ENCODE peak calls at places on chromosomes 2 and 18, in eight cellular contexts. R, V, B, P, K, T, W and Y are unnamed samples.

GRCh38 chr2:133326651-133327397 is 241.4 kb downstream of the NCKAP5 start:
- DNase-seq in R (no peak), V (peak), B (no peak), P (no peak), K (no peak), T (peak), W (no peak), Y (no peak)

GRCh38 chr2:6810961-6811360 is 54.7 kb downstream of the CMPK2 start:
- DNase-seq in R (no peak), V (no peak), B (no peak), P (no peak), K (no peak), T (no peak), W (no peak), Y (no peak)

GRCh38 chr2:240797500-240797895 is 22.5 kb downstream of the KIF1A start:
- DNase-seq in R (no peak), V (no peak), B (no peak), P (no peak), K (no peak), T (no peak), W (peak), Y (no peak)

GRCh38 chr18:58267493-58267892 is 223.5 kb downstream of the NEDD4L start:
- DNase-seq in R (no peak), V (no peak), B (no peak), P (no peak), K (no peak), T (no peak), W (no peak), Y (no peak)

GRCh38 chr2:28335666-28336065 is 57.0 kb upstream of the FOSL2 start:
- DNase-seq in R (no peak), V (no peak), B (no peak), P (no peak), K (no peak), T (no peak), W (no peak), Y (no peak)

GRCh38 chr18:2958819-2959298 is 54.1 kb downstream of the LPIN2 start:
- DNase-seq in R (no peak), V (peak), B (no peak), P (no peak), K (no peak), T (no peak), W (no peak), Y (no peak)

GRCh38 chr2:190216829-190217228 is 102.8 kb downstream of the HIBCH start:
- DNase-seq in R (no peak), V (no peak), B (no peak), P (peak), K (no peak), T (peak), W (peak), Y (peak)

GRCh38 chr2:214127178-214127970 is 283.5 kb upstream of the VWC2L start:
- DNase-seq in R (no peak), V (peak), B (peak), P (no peak), K (no peak), T (peak), W (no peak), Y (peak)

GRCh38 chr2:203909192-203909945 is 27.2 kb upstream of the ICOS start:
- DNase-seq in R (no peak), V (peak), B (peak), P (no peak), K (peak), T (peak), W (no peak), Y (peak)

GRCh38 chr2:130972410-130972809 is 120.8 kb downstream of the FAM168B start:
- DNase-seq in R (no peak), V (no peak), B (no peak), P (no peak), K (no peak), T (no peak), W (no peak), Y (peak)

GRCh38 chr18:67574749-67575148 is 58.2 kb upstream of the DSEL start:
- DNase-seq in R (no peak), V (no peak), B (no peak), P (no peak), K (no peak), T (no peak), W (no peak), Y (no peak)

GRCh38 chr2:3075316-3075715 is 302.3 kb downstream of the EIPR1 start:
- DNase-seq in R (no peak), V (no peak), B (no peak), P (no peak), K (no peak), T (no peak), W (no peak), Y (no peak)

GRCh38 chr2:237012577-237013237 is 73.0 kb upstream of the COPS8 start:
- DNase-seq in R (no peak), V (peak), B (no peak), P (no peak), K (no peak), T (no peak), W (no peak), Y (peak)

GRCh38 chr2:206083602-206084467 is 2.1 kb downstream of the INO80D start:
- DNase-seq in R (no peak), V (peak), B (no peak), P (peak), K (peak), T (peak), W (peak), Y (peak)

GRCh38 chr2:42844901-42845685 is 52.7 kb upstream of the HAAO start:
- DNase-seq in R (no peak), V (peak), B (no peak), P (no peak), K (peak), T (no peak), W (no peak), Y (no peak)

GRCh38 chr2:46876741-46877384 is 38.7 kb downstream of the MCFD2 start:
- DNase-seq in R (no peak), V (peak), B (peak), P (peak), K (peak), T (peak), W (no peak), Y (peak)

GRCh38 chr2:42547446-42548295 is 20.8 kb upstream of the MTA3 start:
- DNase-seq in R (no peak), V (no peak), B (no peak), P (no peak), K (no peak), T (no peak), W (no peak), Y (no peak)

GRCh38 chr2:148906136-148906535 is 31.1 kb downstream of the KIF5C start:
- DNase-seq in R (no peak), V (no peak), B (no peak), P (no peak), K (no peak), T (no peak), W (no peak), Y (no peak)

GRCh38 chr18:26574958-26575864 is 26.9 kb upstream of the KCTD1 start:
- DNase-seq in R (no peak), V (peak), B (peak), P (peak), K (peak), T (peak), W (peak), Y (peak)

GRCh38 chr2:20603791-20604190 is 47.1 kb downstream of the HS1BP3 start:
- DNase-seq in R (no peak), V (no peak), B (no peak), P (peak), K (no peak), T (no peak), W (no peak), Y (no peak)

GRCh38 chr2:113795405-113795920 is 39.0 kb upstream of the SLC35F5 start:
- DNase-seq in R (no peak), V (no peak), B (no peak), P (no peak), K (no peak), T (peak), W (no peak), Y (no peak)

GRCh38 chr2:12663306-12664037 is 53.3 kb upstream of the TRIB2 start:
- DNase-seq in R (no peak), V (no peak), B (no peak), P (peak), K (no peak), T (no peak), W (no peak), Y (no peak)

GRCh38 chr2:188902906-188903305 is 71.3 kb upstream of the COL3A1 start:
- DNase-seq in R (no peak), V (peak), B (peak), P (no peak), K (no peak), T (no peak), W (no peak), Y (no peak)

GRCh38 chr18:59617468-59617932 is 79.7 kb downstream of the CCBE1 start:
- DNase-seq in R (no peak), V (no peak), B (peak), P (no peak), K (no peak), T (no peak), W (no peak), Y (peak)

GRCh38 chr18:75525331-75525730 is 97.8 kb upstream of the SMIM21 start:
- DNase-seq in R (no peak), V (no peak), B (no peak), P (no peak), K (no peak), T (no peak), W (no peak), Y (no peak)

GRCh38 chr2:108637304-108637669 is 82.0 kb upstream of the RANBP2 start:
- DNase-seq in R (no peak), V (peak), B (no peak), P (peak), K (peak), T (no peak), W (peak), Y (peak)

GRCh38 chr18:9570255-9570654 is 44.1 kb downstream of the PPP4R1 start:
- DNase-seq in R (no peak), V (no peak), B (no peak), P (no peak), K (peak), T (no peak), W (no peak), Y (no peak)

GRCh38 chr18:62749389-62749788 is 34.0 kb downstream of the PHLPP1 start:
- DNase-seq in R (no peak), V (no peak), B (no peak), P (no peak), K (no peak), T (no peak), W (no peak), Y (no peak)

GRCh38 chr2:234249873-234250272 is 199.4 kb downstream of the SPP2 start:
- DNase-seq in R (no peak), V (peak), B (peak), P (no peak), K (no peak), T (peak), W (no peak), Y (no peak)

GRCh38 chr2:188199716-188200128 is 92.0 kb upstream of the GULP1 start:
- DNase-seq in R (no peak), V (peak), B (peak), P (no peak), K (no peak), T (no peak), W (no peak), Y (peak)

GRCh38 chr2:175220075-175220474 is 38.6 kb upstream of the ATP5MC3 start:
- DNase-seq in R (no peak), V (no peak), B (no peak), P (no peak), K (no peak), T (no peak), W (no peak), Y (no peak)

GRCh38 chr2:8440029-8440778 is 241.7 kb upstream of the ID2 start:
- DNase-seq in R (no peak), V (no peak), B (no peak), P (peak), K (no peak), T (no peak), W (no peak), Y (no peak)

GRCh38 chr2:10452334-10452733 is 4.2 kb upstream of the ODC1 start:
- DNase-seq in R (no peak), V (peak), B (peak), P (peak), K (peak), T (no peak), W (peak), Y (peak)

DNA sequence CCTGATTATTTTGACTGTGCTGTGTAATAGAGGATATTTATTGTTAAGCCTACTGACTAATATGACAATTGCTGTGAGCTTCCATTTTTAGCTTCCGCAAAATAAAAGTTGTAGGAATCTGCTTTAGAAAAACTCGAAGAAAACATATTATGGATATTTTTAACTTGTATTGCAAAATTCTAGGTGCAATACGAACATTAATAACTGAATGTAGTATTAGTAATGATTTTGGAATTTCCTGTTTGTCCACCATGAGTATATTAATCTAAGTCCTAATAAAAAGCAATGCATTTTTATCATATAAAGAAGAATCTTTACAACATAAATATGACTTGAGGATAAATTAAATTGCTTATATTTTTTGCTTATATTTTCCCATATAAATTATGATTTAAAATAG is 2.4 kb upstream of the DSC3 start:
- DNase-seq in R (no peak), V (peak), B (peak), P (no peak), K (no peak), T (no peak), W (no peak), Y (no peak)
- H3K27ac ChIP-seq in R (no peak), V (no peak), B (no peak), P (no peak), K (no peak), T (no peak), W (no peak), Y (no peak)

GRCh38 chr18:68694316-68694715 is 20.6 kb downstream of the TMX3 start:
- DNase-seq in R (no peak), V (no peak), B (no peak), P (no peak), K (no peak), T (no peak), W (no peak), Y (no peak)

GRCh38 chr18:68701353-68701752 is 13.6 kb downstream of the TMX3 start:
- DNase-seq in R (no peak), V (no peak), B (no peak), P (no peak), K (no peak), T (no peak), W (no peak), Y (no peak)

GRCh38 chr18:68703326-68703725 is 11.6 kb downstream of the TMX3 start:
- DNase-seq in R (no peak), V (no peak), B (no peak), P (no peak), K (no peak), T (no peak), W (no peak), Y (no peak)

GRCh38 chr18:68696937-68697336 is 18.0 kb downstream of the TMX3 start:
- DNase-seq in R (no peak), V (no peak), B (no peak), P (no peak), K (no peak), T (no peak), W (no peak), Y (no peak)

GRCh38 chr18:68699043-68699442 is 15.9 kb downstream of the TMX3 start:
- DNase-seq in R (no peak), V (peak), B (peak), P (no peak), K (no peak), T (no peak), W (no peak), Y (no peak)
- H3K27ac ChIP-seq in R (no peak), V (no peak), B (peak), P (no peak), K (no peak), T (no peak), W (no peak), Y (no peak)

GRCh38 chr2:118097657-118098056 is 9.4 kb downstream of the INSIG2 start:
- DNase-seq in R (no peak), V (peak), B (no peak), P (no peak), K (no peak), T (no peak), W (no peak), Y (peak)
- H3K27ac ChIP-seq in R (no peak), V (no peak), B (no peak), P (no peak), K (no peak), T (no peak), W (no peak), Y (no peak)

GRCh38 chr2:226131299-226131784 is 668.3 kb downstream of the IRS1 start:
- DNase-seq in R (no peak), V (no peak), B (no peak), P (peak), K (no peak), T (no peak), W (no peak), Y (no peak)
- H3K27ac ChIP-seq in R (no peak), V (no peak), B (no peak), P (no peak), K (no peak), T (no peak), W (no peak), Y (no peak)

GRCh38 chr2:62467475-62468321 is 38.3 kb downstream of the TMEM17 start:
- DNase-seq in R (no peak), V (peak), B (no peak), P (no peak), K (no peak), T (no peak), W (peak), Y (no peak)
- H3K27ac ChIP-seq in R (peak), V (no peak), B (no peak), P (peak), K (no peak), T (no peak), W (peak), Y (no peak)

DNA sequence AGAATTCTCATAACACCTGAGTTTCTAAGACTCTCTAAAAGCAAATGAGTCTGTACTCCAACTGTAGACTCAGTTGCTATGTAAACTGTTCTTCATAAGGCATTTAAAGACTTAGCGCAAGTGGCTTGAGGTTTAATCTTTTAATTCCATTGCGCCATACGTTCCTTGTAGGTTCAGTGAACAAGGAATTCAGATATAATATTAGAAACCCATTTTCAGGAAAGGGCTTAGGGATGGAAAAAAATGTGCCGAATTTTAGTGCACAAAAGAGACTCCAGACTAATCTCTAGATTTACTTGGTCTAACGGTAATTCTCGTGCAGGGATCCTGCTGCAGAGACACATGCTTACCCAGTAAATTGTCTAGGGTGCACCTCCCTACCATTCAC is 268.9 kb upstream of the TANK start:
- DNase-seq in R (no peak), V (no peak), B (no peak), P (no peak), K (no peak), T (no peak), W (no peak), Y (no peak)
- H3K27ac ChIP-seq in R (no peak), V (no peak), B (no peak), P (no peak), K (no peak), T (no peak), W (no peak), Y (no peak)

GRCh38 chr2:127605691-127606277 is 40.2 kb upstream of the GPR17 start:
- DNase-seq in R (no peak), V (no peak), B (no peak), P (peak), K (no peak), T (no peak), W (peak), Y (no peak)
- H3K27ac ChIP-seq in R (no peak), V (no peak), B (no peak), P (no peak), K (no peak), T (no peak), W (no peak), Y (no peak)

GRCh38 chr2:17620841-17621240 is 80.3 kb downstream of the VSNL1 start:
- DNase-seq in R (no peak), V (peak), B (peak), P (no peak), K (no peak), T (no peak), W (no peak), Y (no peak)
- H3K27ac ChIP-seq in R (peak), V (no peak), B (peak), P (no peak), K (no peak), T (no peak), W (no peak), Y (no peak)

GRCh38 chr2:45821558-45822271 is 170.2 kb downstream of the PRKCE start:
- DNase-seq in R (no peak), V (peak), B (peak), P (peak), K (peak), T (no peak), W (peak), Y (peak)
- H3K27ac ChIP-seq in R (peak), V (no peak), B (peak), P (peak), K (no peak), T (no peak), W (peak), Y (no peak)

GRCh38 chr18:6960656-6961055 is 156.9 kb downstream of the LAMA1 start:
- DNase-seq in R (no peak), V (peak), B (peak), P (no peak), K (no peak), T (no peak), W (no peak), Y (no peak)
- H3K27ac ChIP-seq in R (no peak), V (no peak), B (no peak), P (no peak), K (no peak), T (no peak), W (no peak), Y (no peak)